ENCODE peak calls at places on chromosomes 16 and 17, in eight cellular contexts. O, T, N, R, P, I, V and F are unnamed samples.

GRCh38 chr17:77786740-77787505 is 171.6 kb upstream of the TNRC6C start:
- DNase-seq in O (no peak), T (no peak), N (no peak), R (no peak), P (no peak), I (no peak), V (peak), F (no peak)

GRCh38 chr17:76585048-76585648 is 512 bp downstream of the ST6GALNAC2 start:
- DNase-seq in O (no peak), T (no peak), N (no peak), R (no peak), P (no peak), I (peak), V (peak), F (peak)

GRCh38 chr16:53055603-53056527 is 1.1 kb downstream of the CHD9 start:
- DNase-seq in O (peak), T (peak), N (no peak), R (no peak), P (no peak), I (peak), V (no peak), F (no peak)

GRCh38 chr16:13038591-13038990 is 137.2 kb downstream of the SHISA9 start:
- DNase-seq in O (no peak), T (no peak), N (no peak), R (no peak), P (no peak), I (no peak), V (no peak), F (no peak)

GRCh38 chr16:82034981-82035612 is at the start of gene HSD17B2:
- DNase-seq in O (no peak), T (no peak), N (no peak), R (no peak), P (no peak), I (no peak), V (no peak), F (no peak)

GRCh38 chr17:1002412-1002753 is 5.5 kb downstream of the TIMM22 start:
- DNase-seq in O (no peak), T (peak), N (no peak), R (no peak), P (no peak), I (no peak), V (no peak), F (no peak)

GRCh38 chr16:46991729-46992704 is 18.5 kb upstream of the DNAJA2 start:
- DNase-seq in O (no peak), T (no peak), N (no peak), R (no peak), P (no peak), I (no peak), V (no peak), F (no peak)

GRCh38 chr16:12971216-12971615 is 69.8 kb downstream of the SHISA9 start:
- DNase-seq in O (no peak), T (no peak), N (no peak), R (no peak), P (no peak), I (no peak), V (no peak), F (no peak)

GRCh38 chr16:82043680-82044584 is 8.9 kb downstream of the HSD17B2 start:
- DNase-seq in O (no peak), T (peak), N (no peak), R (no peak), P (no peak), I (no peak), V (no peak), F (no peak)

GRCh38 chr17:56593073-56593740 is at the start of gene NOG:
- DNase-seq in O (no peak), T (peak), N (no peak), R (no peak), P (peak), I (peak), V (peak), F (peak)

GRCh38 chr17:17073627-17074521 is 31.6 kb downstream of the MPRIP start:
- DNase-seq in O (peak), T (no peak), N (no peak), R (no peak), P (no peak), I (no peak), V (peak), F (no peak)

GRCh38 chr17:77353684-77354419 is 213.1 kb downstream of the SEC14L1 start:
- DNase-seq in O (no peak), T (no peak), N (no peak), R (no peak), P (no peak), I (no peak), V (no peak), F (no peak)

GRCh38 chr16:57163842-57164241 is 22.0 kb downstream of the PSME3IP1 start:
- DNase-seq in O (no peak), T (no peak), N (no peak), R (no peak), P (no peak), I (no peak), V (no peak), F (no peak)

GRCh38 chr17:40112718-40113109 is 9.1 kb upstream of the MSL1 start:
- DNase-seq in O (peak), T (no peak), N (no peak), R (no peak), P (no peak), I (no peak), V (peak), F (no peak)

GRCh38 chr17:63645775-63646491 is 23.7 kb downstream of the MAP3K3 start:
- DNase-seq in O (no peak), T (no peak), N (no peak), R (no peak), P (no peak), I (no peak), V (no peak), F (no peak)

GRCh38 chr17:7466644-7467341 is 12.6 kb downstream of the ZBTB4 start:
- DNase-seq in O (peak), T (peak), N (no peak), R (no peak), P (no peak), I (no peak), V (peak), F (no peak)

GRCh38 chr17:48546187-48546923 is 1.4 kb upstream of the HOXB2 start:
- DNase-seq in O (no peak), T (peak), N (no peak), R (no peak), P (no peak), I (no peak), V (no peak), F (no peak)
- H3K27ac ChIP-seq in O (peak), T (peak), N (peak), R (no peak), P (peak), I (no peak), V (peak), F (no peak)

DNA sequence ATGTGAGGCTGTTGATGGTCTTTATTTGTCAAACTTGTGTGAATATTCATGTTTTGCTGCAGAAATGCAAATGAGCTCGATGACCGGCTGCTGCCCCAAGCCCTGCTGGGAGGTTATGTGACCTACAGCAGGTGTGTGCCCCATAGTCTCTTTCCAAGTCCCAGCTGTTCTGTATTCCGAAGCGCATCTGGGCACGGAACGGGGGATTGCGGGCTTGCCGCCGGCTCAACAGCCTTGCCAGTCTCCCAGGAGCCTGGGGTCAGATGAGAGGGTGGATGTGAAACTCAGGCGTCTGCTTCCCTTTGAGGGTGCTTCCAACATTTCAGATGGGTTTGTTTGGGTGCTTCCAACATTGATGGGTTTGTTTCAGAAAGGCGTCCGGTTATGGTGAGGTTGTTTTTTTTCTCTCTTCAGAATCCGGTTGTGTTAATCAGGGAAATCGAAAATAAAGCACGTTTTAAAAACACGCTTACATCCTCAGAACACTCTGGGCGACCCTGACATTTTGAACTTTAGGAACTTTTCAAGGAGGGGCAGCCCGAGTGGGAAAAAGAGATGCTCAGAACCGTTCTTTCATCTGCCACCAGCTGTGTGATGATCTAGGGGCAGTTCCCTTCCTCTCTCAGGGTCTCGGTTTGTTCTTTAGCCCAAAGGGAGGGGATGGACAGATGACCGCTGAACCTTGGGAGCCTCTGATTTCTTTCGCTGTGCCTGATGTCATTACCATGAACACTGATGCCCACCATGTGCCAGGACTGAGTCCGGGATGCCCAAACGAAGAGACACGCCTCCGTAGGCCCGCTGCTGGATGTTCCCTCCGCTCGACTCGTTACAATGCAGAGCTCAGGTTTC is 47.8 kb upstream of the AMZ2 start:
- DNase-seq in O (no peak), T (no peak), N (no peak), R (no peak), P (no peak), I (no peak), V (no peak), F (no peak)
- H3K27ac ChIP-seq in O (no peak), T (no peak), N (no peak), R (no peak), P (no peak), I (no peak), V (no peak), F (no peak)

GRCh38 chr16:89061590-89062380 is 31.9 kb upstream of the ACSF3 start:
- DNase-seq in O (no peak), T (no peak), N (no peak), R (no peak), P (no peak), I (no peak), V (no peak), F (no peak)
- H3K27ac ChIP-seq in O (no peak), T (no peak), N (no peak), R (no peak), P (no peak), I (no peak), V (no peak), F (no peak)

DNA sequence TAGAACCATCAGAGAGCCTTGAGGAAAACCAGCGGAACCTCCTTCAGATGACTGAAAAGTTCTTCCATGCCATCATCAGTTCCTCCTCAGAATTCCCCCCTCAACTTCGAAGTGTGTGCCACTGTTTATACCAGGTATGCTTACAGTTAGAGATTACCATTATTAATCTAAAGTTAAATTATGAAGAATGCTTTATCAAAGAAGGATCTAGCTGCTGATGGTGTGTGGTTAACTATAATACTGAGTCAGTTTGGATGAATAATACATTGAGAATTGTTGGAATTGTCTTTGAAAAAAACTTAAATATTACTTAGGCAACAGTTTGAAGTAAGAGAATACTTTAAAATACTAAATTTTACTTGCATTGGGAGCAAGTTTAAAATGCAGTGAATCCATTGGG is 48.1 kb downstream of the OMG start:
- DNase-seq in O (no peak), T (peak), N (no peak), R (no peak), P (no peak), I (no peak), V (no peak), F (no peak)
- H3K27ac ChIP-seq in O (no peak), T (peak), N (no peak), R (no peak), P (no peak), I (no peak), V (no peak), F (no peak)

GRCh38 chr16:17347624-17348023 is 123.1 kb downstream of the XYLT1 start:
- DNase-seq in O (no peak), T (no peak), N (no peak), R (no peak), P (no peak), I (no peak), V (no peak), F (no peak)

GRCh38 chr16:17346774-17347569 is 123.8 kb downstream of the XYLT1 start:
- DNase-seq in O (no peak), T (no peak), N (no peak), R (no peak), P (no peak), I (no peak), V (no peak), F (no peak)

GRCh38 chr16:17348826-17349225 is 121.9 kb downstream of the XYLT1 start:
- DNase-seq in O (no peak), T (no peak), N (no peak), R (no peak), P (no peak), I (no peak), V (no peak), F (no peak)

GRCh38 chr16:17346441-17346773 is 124.4 kb downstream of the XYLT1 start:
- DNase-seq in O (no peak), T (no peak), N (no peak), R (no peak), P (no peak), I (no peak), V (no peak), F (no peak)

DNA sequence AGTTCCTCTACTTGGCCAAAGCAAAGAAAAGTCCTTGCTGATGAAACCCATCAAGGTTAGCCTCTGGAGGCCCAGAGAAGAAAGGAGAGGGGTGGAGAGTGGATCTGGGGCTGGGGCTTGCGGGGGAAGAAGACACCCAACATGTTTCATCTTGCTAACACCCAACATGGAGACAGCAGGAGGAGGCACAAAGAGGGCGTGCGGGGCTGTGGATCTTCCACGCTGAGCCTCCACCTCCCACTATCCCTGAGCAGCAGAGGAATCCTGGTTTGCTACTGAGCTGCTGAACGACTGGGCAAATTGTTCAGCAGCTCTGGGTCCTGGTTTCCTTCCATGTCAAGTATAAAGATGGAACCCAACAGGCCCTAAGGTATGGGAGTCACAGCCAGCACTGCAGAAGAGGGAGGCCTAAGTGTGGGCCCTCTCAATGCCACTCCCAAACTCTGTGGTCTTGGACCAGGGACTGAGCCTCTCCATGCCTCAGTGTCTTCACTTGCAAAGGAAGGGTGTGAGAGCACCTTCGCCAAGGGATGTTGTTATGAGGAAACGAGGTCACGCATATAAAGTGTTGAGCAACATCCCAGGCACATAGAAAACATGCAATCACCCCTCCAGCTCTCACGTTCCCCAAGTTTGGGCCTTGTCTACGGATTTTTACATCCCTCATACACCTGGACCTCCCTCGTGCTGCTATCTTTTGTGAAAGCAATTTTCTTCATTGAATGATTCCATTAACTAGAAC is 122.5 kb downstream of the XYLT1 start:
- DNase-seq in O (no peak), T (no peak), N (no peak), R (no peak), P (no peak), I (no peak), V (no peak), F (no peak)
- H3K27ac ChIP-seq in O (no peak), T (no peak), N (no peak), R (no peak), P (no peak), I (no peak), V (no peak), F (no peak)

GRCh38 chr16:19708498-19709205 is 9.4 kb downstream of the KNOP1 start:
- DNase-seq in O (no peak), T (no peak), N (no peak), R (no peak), P (no peak), I (no peak), V (peak), F (no peak)
- H3K27ac ChIP-seq in O (no peak), T (no peak), N (no peak), R (no peak), P (no peak), I (no peak), V (no peak), F (no peak)

DNA sequence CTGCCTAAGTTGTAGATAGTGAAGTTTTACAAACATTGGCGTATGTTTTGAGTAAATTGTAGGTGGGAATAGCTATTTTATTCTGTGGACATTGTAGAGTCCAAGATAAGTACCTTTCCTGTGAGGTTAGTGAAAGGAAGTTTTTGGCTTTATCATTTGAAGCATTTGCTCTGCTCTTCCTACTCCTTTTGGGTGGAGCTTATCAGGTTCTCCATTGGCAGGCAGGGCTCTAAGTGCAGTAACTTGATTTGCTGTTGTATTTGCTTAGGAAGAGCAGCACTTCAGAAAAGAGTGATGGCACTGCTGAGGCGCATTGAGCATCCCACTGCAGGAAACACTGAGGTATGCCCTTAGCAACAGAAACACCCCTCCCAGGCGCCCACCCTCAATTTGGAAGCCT is 70.1 kb downstream of the OMG start:
- DNase-seq in O (no peak), T (no peak), N (no peak), R (no peak), P (no peak), I (no peak), V (no peak), F (no peak)
- H3K27ac ChIP-seq in O (no peak), T (no peak), N (no peak), R (no peak), P (no peak), I (no peak), V (no peak), F (no peak)

DNA sequence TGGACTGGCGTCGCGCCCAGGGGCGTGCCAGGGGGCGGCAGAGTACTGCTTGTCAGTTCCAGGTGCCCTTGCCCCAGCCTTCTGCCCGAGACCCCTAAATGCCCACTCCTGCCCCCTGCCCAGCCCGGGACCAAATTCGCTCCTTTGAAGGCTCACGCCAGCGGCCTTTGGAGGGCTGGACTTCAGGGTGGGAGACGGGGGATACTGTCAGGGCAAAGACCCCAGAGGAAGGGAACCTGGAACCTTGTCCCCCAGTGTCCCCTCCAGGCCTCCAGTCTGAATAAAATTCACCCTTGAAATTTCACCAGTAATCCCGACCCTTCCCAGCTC is 737 bp downstream of the OTOP3 start:
- DNase-seq in O (no peak), T (no peak), N (no peak), R (no peak), P (no peak), I (no peak), V (peak), F (no peak)
- H3K27ac ChIP-seq in O (no peak), T (no peak), N (no peak), R (no peak), P (no peak), I (no peak), V (no peak), F (no peak)

DNA sequence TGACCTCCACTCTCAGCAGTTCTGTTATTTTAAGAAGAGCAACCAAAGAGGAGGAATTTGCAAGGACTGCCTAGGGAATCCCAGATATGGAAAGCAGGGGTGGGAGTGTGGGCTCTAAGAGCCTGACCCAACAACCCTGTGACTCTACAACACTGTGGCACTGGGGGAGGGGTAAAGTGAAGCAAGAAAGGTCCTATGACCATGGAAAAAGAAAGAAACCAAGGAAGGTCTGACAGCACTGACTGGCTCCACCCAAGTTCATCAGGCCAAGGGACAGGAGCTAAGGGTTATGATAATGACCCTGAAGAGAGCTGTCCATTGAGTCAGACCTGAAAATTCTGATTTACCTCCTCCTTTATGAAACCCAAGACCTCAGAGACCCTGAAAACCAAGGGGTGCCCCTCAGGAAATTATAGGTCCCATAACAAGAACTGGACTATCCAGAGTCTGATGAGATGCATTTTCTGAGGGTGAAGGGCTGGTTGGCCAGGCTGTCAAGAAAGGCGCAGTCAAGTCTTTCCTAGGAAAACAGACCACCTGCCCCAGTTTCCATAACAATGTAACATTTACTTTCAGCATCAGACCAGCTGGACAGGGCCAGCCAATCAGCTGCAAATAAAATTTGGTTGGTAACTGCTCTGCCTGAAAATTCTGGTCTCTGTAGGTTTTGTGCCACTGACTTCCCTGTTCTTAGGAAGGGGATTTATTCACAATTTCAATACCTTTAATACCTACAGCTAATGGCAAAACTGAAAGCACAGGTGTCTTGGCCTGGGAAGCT is 53.8 kb upstream of the MTMR4 start:
- DNase-seq in O (no peak), T (no peak), N (no peak), R (no peak), P (no peak), I (no peak), V (no peak), F (no peak)
- H3K27ac ChIP-seq in O (no peak), T (no peak), N (no peak), R (no peak), P (no peak), I (no peak), V (no peak), F (no peak)

DNA sequence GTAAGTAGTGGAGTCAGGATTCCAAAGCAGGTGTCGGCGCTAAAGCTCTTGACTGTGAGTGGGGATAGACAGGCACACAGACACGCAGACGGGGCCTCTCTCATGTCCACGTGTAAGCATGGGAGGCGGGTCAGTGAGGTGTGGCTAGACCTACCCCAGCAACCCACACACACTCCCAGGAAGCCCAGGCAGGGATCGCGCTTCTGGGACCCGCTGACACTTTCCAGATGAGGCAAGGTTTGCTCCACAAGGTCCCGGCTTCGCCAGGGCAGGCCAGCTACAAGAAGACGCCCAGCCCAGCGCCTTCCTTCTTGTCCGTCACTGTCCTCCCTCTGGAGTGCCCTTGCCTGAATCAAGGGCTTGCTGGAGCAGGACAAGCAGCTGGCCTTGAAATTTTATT is 213.8 kb upstream of the RPL38 start:
- DNase-seq in O (no peak), T (no peak), N (no peak), R (no peak), P (no peak), I (no peak), V (no peak), F (no peak)
- H3K27ac ChIP-seq in O (no peak), T (no peak), N (no peak), R (no peak), P (no peak), I (no peak), V (no peak), F (no peak)